ENCODE peak calls at places on chromosomes 2 and 18, in six cellular contexts. One of them, this sample, is unnamed.

GRCh38 chr2:113133696-113134558 is 6.5 kb downstream of the IL1RN start:
- DNase-seq in trophoblast cell: no peak
- DNase-seq in cardiac muscle cell: no peak
- DNase-seq in CD8-positive, alpha-beta T cell: no peak
- DNase-seq in right atrium auricular region: peak
- DNase-seq in esophagus squamous epithelium: no peak
- DNase-seq in this sample: no peak

GRCh38 chr2:130827502-130828251 is 9.0 kb upstream of the ARHGEF4 start:
- DNase-seq in trophoblast cell: peak
- DNase-seq in CD8-positive, alpha-beta T cell: no peak
- DNase-seq in esophagus squamous epithelium: no peak
- DNase-seq in right atrium auricular region: no peak
- DNase-seq in cardiac muscle cell: no peak
- DNase-seq in this sample: no peak

GRCh38 chr2:130829020-130829419 is 7.7 kb upstream of the ARHGEF4 start:
- DNase-seq in cardiac muscle cell: no peak
- DNase-seq in trophoblast cell: peak
- DNase-seq in esophagus squamous epithelium: no peak
- DNase-seq in CD8-positive, alpha-beta T cell: no peak
- DNase-seq in right atrium auricular region: no peak
- DNase-seq in this sample: no peak

GRCh38 chr2:134718956-134719814 is at the start of gene TMEM163:
- DNase-seq in esophagus squamous epithelium: no peak
- DNase-seq in cardiac muscle cell: peak
- DNase-seq in CD8-positive, alpha-beta T cell: peak
- DNase-seq in trophoblast cell: no peak
- DNase-seq in right atrium auricular region: no peak
- DNase-seq in this sample: no peak

GRCh38 chr2:137886432-137886831 is 77.8 kb upstream of the HNMT start:
- DNase-seq in esophagus squamous epithelium: no peak
- DNase-seq in right atrium auricular region: no peak
- DNase-seq in cardiac muscle cell: peak
- DNase-seq in trophoblast cell: peak
- DNase-seq in CD8-positive, alpha-beta T cell: no peak
- DNase-seq in this sample: no peak

GRCh38 chr18:52670903-52671302 is 330.9 kb downstream of the DCC start:
- DNase-seq in right atrium auricular region: no peak
- DNase-seq in trophoblast cell: no peak
- DNase-seq in cardiac muscle cell: peak
- DNase-seq in CD8-positive, alpha-beta T cell: no peak
- DNase-seq in esophagus squamous epithelium: no peak
- DNase-seq in this sample: no peak

GRCh38 chr2:126342457-126342856 is 313.5 kb upstream of the GYPC start:
- DNase-seq in right atrium auricular region: no peak
- DNase-seq in esophagus squamous epithelium: no peak
- DNase-seq in cardiac muscle cell: no peak
- DNase-seq in trophoblast cell: no peak
- DNase-seq in CD8-positive, alpha-beta T cell: no peak
- DNase-seq in this sample: no peak

GRCh38 chr2:221478106-221478863 is 93.8 kb downstream of the EPHA4 start:
- DNase-seq in esophagus squamous epithelium: no peak
- DNase-seq in cardiac muscle cell: no peak
- DNase-seq in right atrium auricular region: no peak
- DNase-seq in trophoblast cell: no peak
- DNase-seq in CD8-positive, alpha-beta T cell: no peak
- DNase-seq in this sample: no peak

GRCh38 chr2:96353032-96353561 is 17.5 kb downstream of the NCAPH start:
- DNase-seq in CD8-positive, alpha-beta T cell: no peak
- DNase-seq in right atrium auricular region: peak
- DNase-seq in trophoblast cell: no peak
- DNase-seq in cardiac muscle cell: no peak
- DNase-seq in esophagus squamous epithelium: no peak
- DNase-seq in this sample: no peak

GRCh38 chr2:159615936-159616733 is at the start of gene BAZ2B:
- DNase-seq in CD8-positive, alpha-beta T cell: no peak
- DNase-seq in cardiac muscle cell: peak
- DNase-seq in esophagus squamous epithelium: no peak
- DNase-seq in right atrium auricular region: peak
- DNase-seq in trophoblast cell: peak
- DNase-seq in this sample: no peak

GRCh38 chr2:21161832-21162614 is 38.3 kb downstream of the TDRD15 start:
- DNase-seq in trophoblast cell: no peak
- DNase-seq in right atrium auricular region: no peak
- DNase-seq in cardiac muscle cell: no peak
- DNase-seq in esophagus squamous epithelium: no peak
- DNase-seq in CD8-positive, alpha-beta T cell: no peak
- DNase-seq in this sample: no peak

GRCh38 chr2:174952607-174953006 is 52.6 kb downstream of the CHN1 start:
- DNase-seq in esophagus squamous epithelium: no peak
- DNase-seq in CD8-positive, alpha-beta T cell: no peak
- DNase-seq in cardiac muscle cell: no peak
- DNase-seq in right atrium auricular region: no peak
- DNase-seq in trophoblast cell: no peak
- DNase-seq in this sample: no peak

GRCh38 chr18:23228102-23229051 is 93.1 kb downstream of the CABLES1 start:
- DNase-seq in CD8-positive, alpha-beta T cell: peak
- DNase-seq in esophagus squamous epithelium: no peak
- DNase-seq in trophoblast cell: no peak
- DNase-seq in right atrium auricular region: no peak
- DNase-seq in cardiac muscle cell: no peak
- DNase-seq in this sample: no peak

GRCh38 chr18:24502621-24503020 is 42.2 kb downstream of the HRH4 start:
- DNase-seq in trophoblast cell: no peak
- DNase-seq in right atrium auricular region: no peak
- DNase-seq in cardiac muscle cell: no peak
- DNase-seq in esophagus squamous epithelium: no peak
- DNase-seq in CD8-positive, alpha-beta T cell: no peak
- DNase-seq in this sample: no peak

GRCh38 chr2:161041356-161041755 is 118.9 kb upstream of the TANK start:
- DNase-seq in right atrium auricular region: no peak
- DNase-seq in trophoblast cell: no peak
- DNase-seq in cardiac muscle cell: no peak
- DNase-seq in CD8-positive, alpha-beta T cell: no peak
- DNase-seq in esophagus squamous epithelium: no peak
- DNase-seq in this sample: no peak

GRCh38 chr18:8609711-8610441 is 639 bp downstream of the RAB12 start:
- DNase-seq in right atrium auricular region: no peak
- DNase-seq in esophagus squamous epithelium: no peak
- DNase-seq in CD8-positive, alpha-beta T cell: no peak
- DNase-seq in cardiac muscle cell: peak
- DNase-seq in trophoblast cell: no peak
- DNase-seq in this sample: no peak

GRCh38 chr18:8608795-8609673 is at the start of gene RAB12:
- DNase-seq in CD8-positive, alpha-beta T cell: peak
- DNase-seq in right atrium auricular region: peak
- DNase-seq in cardiac muscle cell: peak
- DNase-seq in trophoblast cell: peak
- DNase-seq in esophagus squamous epithelium: peak
- DNase-seq in this sample: peak

GRCh38 chr18:8610442-8610801 is 1.2 kb downstream of the RAB12 start:
- DNase-seq in esophagus squamous epithelium: no peak
- DNase-seq in cardiac muscle cell: no peak
- DNase-seq in trophoblast cell: no peak
- DNase-seq in right atrium auricular region: no peak
- DNase-seq in CD8-positive, alpha-beta T cell: no peak
- DNase-seq in this sample: no peak

GRCh38 chr18:8605974-8606373 is 3.3 kb upstream of the RAB12 start:
- DNase-seq in esophagus squamous epithelium: no peak
- DNase-seq in CD8-positive, alpha-beta T cell: no peak
- DNase-seq in trophoblast cell: no peak
- DNase-seq in cardiac muscle cell: no peak
- DNase-seq in right atrium auricular region: no peak
- DNase-seq in this sample: no peak

GRCh38 chr18:8607776-8608682 is 1.2 kb upstream of the RAB12 start:
- DNase-seq in trophoblast cell: no peak
- DNase-seq in right atrium auricular region: peak
- DNase-seq in esophagus squamous epithelium: no peak
- DNase-seq in cardiac muscle cell: no peak
- DNase-seq in CD8-positive, alpha-beta T cell: no peak
- DNase-seq in this sample: no peak
- H3K27ac ChIP-seq in trophoblast cell: no peak
- H3K27ac ChIP-seq in right atrium auricular region: peak
- H3K27ac ChIP-seq in esophagus squamous epithelium: peak
- H3K27ac ChIP-seq in cardiac muscle cell: no peak
- H3K27ac ChIP-seq in CD8-positive, alpha-beta T cell: peak
- H3K27ac ChIP-seq in this sample: peak

DNA sequence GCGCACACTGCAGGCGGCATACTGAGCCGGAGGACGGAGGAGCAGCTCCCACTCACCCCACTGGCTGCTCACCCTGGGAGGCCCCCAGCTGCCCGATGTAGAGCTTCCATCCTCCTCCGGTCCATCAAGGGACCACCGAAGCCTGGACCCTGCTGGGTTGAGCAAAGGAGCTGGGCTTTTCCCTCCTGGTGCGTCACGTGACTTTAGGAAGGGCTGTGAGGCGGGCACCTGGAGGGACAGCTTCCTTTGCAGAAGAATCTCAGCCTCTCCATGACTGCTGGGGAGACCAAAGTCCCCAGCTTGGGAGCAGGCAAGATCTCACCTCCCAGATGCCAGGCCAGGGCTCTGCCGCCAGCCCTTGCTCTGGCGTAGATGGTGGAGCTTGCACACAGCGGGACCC is 102.7 kb downstream of the TWIST2 start:
- DNase-seq in trophoblast cell: no peak
- DNase-seq in CD8-positive, alpha-beta T cell: no peak
- DNase-seq in esophagus squamous epithelium: no peak
- DNase-seq in right atrium auricular region: peak
- DNase-seq in cardiac muscle cell: no peak
- DNase-seq in this sample: no peak
- H3K27ac ChIP-seq in trophoblast cell: no peak
- H3K27ac ChIP-seq in CD8-positive, alpha-beta T cell: no peak
- H3K27ac ChIP-seq in esophagus squamous epithelium: no peak
- H3K27ac ChIP-seq in right atrium auricular region: no peak
- H3K27ac ChIP-seq in cardiac muscle cell: no peak
- H3K27ac ChIP-seq in this sample: no peak

DNA sequence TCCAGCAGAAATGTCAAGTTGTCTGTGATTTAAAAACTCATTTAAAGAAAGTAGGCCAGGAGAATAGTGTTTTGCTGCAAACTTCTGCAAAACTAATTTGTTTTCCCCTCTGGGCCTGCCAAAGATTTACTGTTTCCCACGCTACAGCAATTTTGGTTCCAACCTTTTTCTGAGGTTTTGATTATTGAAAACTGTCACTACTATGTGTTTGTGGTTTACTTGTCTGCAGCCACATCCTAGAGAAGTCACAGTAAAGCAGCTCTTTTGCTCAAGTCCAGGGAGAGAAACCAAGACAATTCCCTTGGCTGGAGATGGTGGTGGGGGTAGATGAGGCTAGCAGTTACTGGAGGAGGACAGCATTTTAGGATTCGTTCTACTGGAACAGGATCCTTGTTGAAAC is 12.8 kb downstream of the IL1R2 start:
- DNase-seq in cardiac muscle cell: no peak
- DNase-seq in esophagus squamous epithelium: no peak
- DNase-seq in CD8-positive, alpha-beta T cell: no peak
- DNase-seq in right atrium auricular region: no peak
- DNase-seq in trophoblast cell: no peak
- DNase-seq in this sample: no peak
- H3K27ac ChIP-seq in cardiac muscle cell: no peak
- H3K27ac ChIP-seq in esophagus squamous epithelium: peak
- H3K27ac ChIP-seq in CD8-positive, alpha-beta T cell: no peak
- H3K27ac ChIP-seq in right atrium auricular region: no peak
- H3K27ac ChIP-seq in trophoblast cell: no peak
- H3K27ac ChIP-seq in this sample: no peak

GRCh38 chr2:234885113-234885512 is 66.7 kb upstream of the SH3BP4 start:
- DNase-seq in CD8-positive, alpha-beta T cell: no peak
- DNase-seq in cardiac muscle cell: peak
- DNase-seq in trophoblast cell: no peak
- DNase-seq in esophagus squamous epithelium: no peak
- DNase-seq in right atrium auricular region: no peak
- DNase-seq in this sample: no peak

GRCh38 chr2:234885884-234886283 is 65.9 kb upstream of the SH3BP4 start:
- DNase-seq in trophoblast cell: no peak
- DNase-seq in esophagus squamous epithelium: no peak
- DNase-seq in right atrium auricular region: no peak
- DNase-seq in CD8-positive, alpha-beta T cell: no peak
- DNase-seq in cardiac muscle cell: no peak
- DNase-seq in this sample: no peak

GRCh38 chr2:234887277-234887676 is 64.5 kb upstream of the SH3BP4 start:
- DNase-seq in CD8-positive, alpha-beta T cell: no peak
- DNase-seq in trophoblast cell: no peak
- DNase-seq in cardiac muscle cell: no peak
- DNase-seq in right atrium auricular region: no peak
- DNase-seq in esophagus squamous epithelium: no peak
- DNase-seq in this sample: no peak

GRCh38 chr2:234881413-234882241 is 70.2 kb upstream of the SH3BP4 start:
- DNase-seq in esophagus squamous epithelium: no peak
- DNase-seq in right atrium auricular region: peak
- DNase-seq in trophoblast cell: peak
- DNase-seq in CD8-positive, alpha-beta T cell: peak
- DNase-seq in cardiac muscle cell: peak
- DNase-seq in this sample: peak

DNA sequence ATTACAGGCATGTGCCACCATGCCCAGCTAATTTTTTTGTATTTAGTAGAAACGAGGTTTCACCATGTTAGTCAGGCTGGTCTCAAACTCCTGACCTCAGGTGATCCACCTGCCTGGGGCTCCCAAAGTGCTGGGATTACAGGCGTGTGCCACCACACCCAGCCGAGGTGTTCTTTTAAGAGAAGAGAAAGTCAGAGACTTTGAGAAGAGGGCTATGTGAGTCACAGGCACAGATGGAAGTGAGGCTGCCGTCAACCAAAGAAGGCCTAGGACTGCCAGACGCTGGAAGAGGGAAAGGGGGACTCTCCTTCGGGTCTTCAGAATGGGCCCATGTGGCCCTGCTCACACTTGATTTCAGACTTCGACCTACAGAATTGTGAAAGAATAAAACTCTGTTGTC is 67.2 kb upstream of the SH3BP4 start:
- DNase-seq in trophoblast cell: no peak
- DNase-seq in cardiac muscle cell: no peak
- DNase-seq in right atrium auricular region: no peak
- DNase-seq in esophagus squamous epithelium: no peak
- DNase-seq in CD8-positive, alpha-beta T cell: no peak
- DNase-seq in this sample: no peak
- H3K27ac ChIP-seq in trophoblast cell: no peak
- H3K27ac ChIP-seq in cardiac muscle cell: peak
- H3K27ac ChIP-seq in right atrium auricular region: no peak
- H3K27ac ChIP-seq in esophagus squamous epithelium: no peak
- H3K27ac ChIP-seq in CD8-positive, alpha-beta T cell: no peak
- H3K27ac ChIP-seq in this sample: no peak